ENCODE peak calls at places on chromosomes 7 and 10, in nine cellular contexts. One of them, this sample, is unnamed.

GRCh38 chr7:51295435-51296269 is 21.0 kb downstream of the COBL start:
- DNase-seq in foreskin fibroblast: no peak
- DNase-seq in prostate gland: peak
- DNase-seq in upper lobe of left lung: no peak
- DNase-seq in WERI-Rb-1: no peak
- DNase-seq in IMR-90: no peak
- DNase-seq in CD14-positive monocyte: no peak
- DNase-seq in neural progenitor cell: no peak
- DNase-seq in mammary epithelial cell: no peak
- DNase-seq in this sample: no peak

GRCh38 chr10:69669408-69669807 is 39.4 kb downstream of the FAM241B start:
- DNase-seq in IMR-90: no peak
- DNase-seq in neural progenitor cell: peak
- DNase-seq in upper lobe of left lung: no peak
- DNase-seq in foreskin fibroblast: no peak
- DNase-seq in WERI-Rb-1: peak
- DNase-seq in CD14-positive monocyte: no peak
- DNase-seq in prostate gland: no peak
- DNase-seq in mammary epithelial cell: no peak
- DNase-seq in this sample: no peak

GRCh38 chr7:40499718-40500117 is 364.9 kb downstream of the SUGCT start:
- DNase-seq in upper lobe of left lung: no peak
- DNase-seq in IMR-90: no peak
- DNase-seq in foreskin fibroblast: no peak
- DNase-seq in CD14-positive monocyte: no peak
- DNase-seq in WERI-Rb-1: no peak
- DNase-seq in prostate gland: no peak
- DNase-seq in neural progenitor cell: no peak
- DNase-seq in mammary epithelial cell: no peak
- DNase-seq in this sample: no peak

GRCh38 chr10:99938563-99938962 is 71.2 kb downstream of the DNMBP start:
- DNase-seq in IMR-90: peak
- DNase-seq in foreskin fibroblast: no peak
- DNase-seq in upper lobe of left lung: no peak
- DNase-seq in prostate gland: no peak
- DNase-seq in CD14-positive monocyte: no peak
- DNase-seq in WERI-Rb-1: no peak
- DNase-seq in neural progenitor cell: no peak
- DNase-seq in mammary epithelial cell: no peak
- DNase-seq in this sample: no peak

GRCh38 chr10:3525832-3526449 is 259.1 kb downstream of the KLF6 start:
- DNase-seq in prostate gland: no peak
- DNase-seq in foreskin fibroblast: peak
- DNase-seq in upper lobe of left lung: no peak
- DNase-seq in WERI-Rb-1: no peak
- DNase-seq in neural progenitor cell: no peak
- DNase-seq in IMR-90: peak
- DNase-seq in mammary epithelial cell: peak
- DNase-seq in CD14-positive monocyte: no peak
- DNase-seq in this sample: no peak

GRCh38 chr10:92241158-92241500 is 49.7 kb downstream of the CPEB3 start:
- DNase-seq in IMR-90: peak
- DNase-seq in CD14-positive monocyte: no peak
- DNase-seq in WERI-Rb-1: peak
- DNase-seq in foreskin fibroblast: no peak
- DNase-seq in mammary epithelial cell: peak
- DNase-seq in upper lobe of left lung: peak
- DNase-seq in neural progenitor cell: peak
- DNase-seq in prostate gland: no peak
- DNase-seq in this sample: peak

GRCh38 chr7:7228967-7229366 is 46.6 kb downstream of the C1GALT1 start:
- DNase-seq in IMR-90: no peak
- DNase-seq in neural progenitor cell: no peak
- DNase-seq in CD14-positive monocyte: no peak
- DNase-seq in prostate gland: no peak
- DNase-seq in foreskin fibroblast: no peak
- DNase-seq in mammary epithelial cell: no peak
- DNase-seq in upper lobe of left lung: no peak
- DNase-seq in WERI-Rb-1: no peak
- DNase-seq in this sample: no peak

GRCh38 chr7:24764972-24765744 is 7.9 kb upstream of the GSDME start:
- DNase-seq in mammary epithelial cell: no peak
- DNase-seq in neural progenitor cell: no peak
- DNase-seq in IMR-90: peak
- DNase-seq in CD14-positive monocyte: peak
- DNase-seq in foreskin fibroblast: peak
- DNase-seq in prostate gland: no peak
- DNase-seq in upper lobe of left lung: no peak
- DNase-seq in WERI-Rb-1: no peak
- DNase-seq in this sample: no peak

GRCh38 chr7:298739-299138 is 8.8 kb downstream of the FOXL3 start:
- DNase-seq in neural progenitor cell: no peak
- DNase-seq in foreskin fibroblast: no peak
- DNase-seq in mammary epithelial cell: no peak
- DNase-seq in IMR-90: no peak
- DNase-seq in upper lobe of left lung: peak
- DNase-seq in CD14-positive monocyte: peak
- DNase-seq in prostate gland: no peak
- DNase-seq in WERI-Rb-1: no peak
- DNase-seq in this sample: no peak

GRCh38 chr7:43112088-43112940 is at the start of gene HECW1:
- DNase-seq in IMR-90: no peak
- DNase-seq in prostate gland: no peak
- DNase-seq in foreskin fibroblast: no peak
- DNase-seq in mammary epithelial cell: no peak
- DNase-seq in upper lobe of left lung: no peak
- DNase-seq in neural progenitor cell: peak
- DNase-seq in WERI-Rb-1: peak
- DNase-seq in CD14-positive monocyte: no peak
- DNase-seq in this sample: peak

GRCh38 chr10:28985137-28985885 is 303.6 kb upstream of the LYZL1 start:
- DNase-seq in neural progenitor cell: no peak
- DNase-seq in upper lobe of left lung: no peak
- DNase-seq in prostate gland: no peak
- DNase-seq in foreskin fibroblast: no peak
- DNase-seq in CD14-positive monocyte: no peak
- DNase-seq in WERI-Rb-1: peak
- DNase-seq in IMR-90: no peak
- DNase-seq in mammary epithelial cell: no peak
- DNase-seq in this sample: no peak

GRCh38 chr10:8633909-8634308 is 579.4 kb downstream of the GATA3 start:
- DNase-seq in IMR-90: no peak
- DNase-seq in neural progenitor cell: no peak
- DNase-seq in upper lobe of left lung: no peak
- DNase-seq in prostate gland: no peak
- DNase-seq in CD14-positive monocyte: no peak
- DNase-seq in mammary epithelial cell: peak
- DNase-seq in WERI-Rb-1: no peak
- DNase-seq in foreskin fibroblast: no peak
- DNase-seq in this sample: no peak

GRCh38 chr10:30039988-30040387 is 19.4 kb downstream of the JCAD start:
- DNase-seq in WERI-Rb-1: no peak
- DNase-seq in neural progenitor cell: no peak
- DNase-seq in IMR-90: no peak
- DNase-seq in mammary epithelial cell: no peak
- DNase-seq in CD14-positive monocyte: no peak
- DNase-seq in prostate gland: no peak
- DNase-seq in foreskin fibroblast: no peak
- DNase-seq in upper lobe of left lung: no peak
- DNase-seq in this sample: no peak

GRCh38 chr7:20542594-20542993 is 72.9 kb upstream of the ABCB5 start:
- DNase-seq in foreskin fibroblast: no peak
- DNase-seq in CD14-positive monocyte: no peak
- DNase-seq in prostate gland: peak
- DNase-seq in upper lobe of left lung: peak
- DNase-seq in IMR-90: no peak
- DNase-seq in mammary epithelial cell: peak
- DNase-seq in WERI-Rb-1: no peak
- DNase-seq in neural progenitor cell: no peak
- DNase-seq in this sample: no peak

GRCh38 chr10:68406815-68407585 is at the start of gene RUFY2:
- DNase-seq in prostate gland: peak
- DNase-seq in mammary epithelial cell: peak
- DNase-seq in neural progenitor cell: peak
- DNase-seq in WERI-Rb-1: peak
- DNase-seq in foreskin fibroblast: peak
- DNase-seq in CD14-positive monocyte: peak
- DNase-seq in IMR-90: peak
- DNase-seq in upper lobe of left lung: peak
- DNase-seq in this sample: peak

GRCh38 chr7:50960621-50961310 is 178.1 kb upstream of the GRB10 start:
- DNase-seq in CD14-positive monocyte: no peak
- DNase-seq in mammary epithelial cell: no peak
- DNase-seq in prostate gland: no peak
- DNase-seq in neural progenitor cell: no peak
- DNase-seq in IMR-90: no peak
- DNase-seq in upper lobe of left lung: no peak
- DNase-seq in foreskin fibroblast: no peak
- DNase-seq in WERI-Rb-1: no peak
- DNase-seq in this sample: no peak

GRCh38 chr10:12566161-12567115 is 217.1 kb downstream of the CAMK1D start:
- DNase-seq in prostate gland: no peak
- DNase-seq in CD14-positive monocyte: no peak
- DNase-seq in neural progenitor cell: no peak
- DNase-seq in upper lobe of left lung: no peak
- DNase-seq in IMR-90: peak
- DNase-seq in foreskin fibroblast: peak
- DNase-seq in WERI-Rb-1: no peak
- DNase-seq in mammary epithelial cell: no peak
- DNase-seq in this sample: no peak

DNA sequence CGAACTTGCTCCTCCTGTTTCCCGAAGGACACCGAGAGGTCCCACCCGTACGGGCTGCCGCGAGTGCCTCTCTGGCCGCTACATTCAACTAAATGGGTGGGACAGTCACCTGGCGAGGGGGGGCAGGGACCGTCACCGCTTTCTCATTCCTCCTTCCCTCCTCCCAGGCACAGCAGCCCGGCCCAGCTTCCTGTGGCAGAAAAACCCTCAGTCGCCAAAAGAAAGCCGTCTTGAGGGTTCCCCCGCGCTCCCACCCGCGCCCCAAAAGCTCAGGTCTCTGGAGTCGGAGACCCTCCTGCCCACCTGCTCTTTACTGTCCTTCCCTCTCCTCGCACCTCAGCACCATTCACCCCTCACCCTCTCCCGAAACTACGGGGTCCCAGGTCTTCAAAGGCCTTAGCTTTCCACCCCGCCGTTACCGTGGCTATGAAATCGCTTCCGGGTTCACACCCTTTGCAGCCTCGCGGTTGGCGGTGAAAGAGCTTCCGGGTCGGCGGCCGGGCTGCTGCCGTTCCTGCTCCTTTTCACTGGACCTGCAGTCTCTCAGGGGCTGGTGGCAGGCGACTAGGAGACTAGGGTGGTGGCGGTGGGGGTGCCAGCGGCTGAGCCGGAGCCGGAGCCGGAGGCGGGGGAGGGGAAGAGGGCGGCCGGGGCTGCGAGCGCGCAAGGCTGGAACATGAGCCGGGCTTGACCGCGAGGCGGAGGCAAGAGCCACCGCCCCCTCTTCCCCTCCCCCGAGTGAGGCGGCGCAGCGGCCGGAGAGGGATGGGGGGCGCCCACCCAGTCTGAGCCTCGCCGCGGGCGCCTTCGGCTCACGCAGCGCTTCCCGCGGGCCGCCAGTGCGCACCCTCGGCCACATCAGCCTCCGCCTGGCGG is at the start of the genes ANKIB1 and KRIT1:
- DNase-seq in IMR-90: peak
- DNase-seq in WERI-Rb-1: peak
- DNase-seq in foreskin fibroblast: peak
- DNase-seq in neural progenitor cell: peak
- DNase-seq in prostate gland: peak
- DNase-seq in upper lobe of left lung: peak
- DNase-seq in CD14-positive monocyte: peak
- DNase-seq in mammary epithelial cell: peak
- DNase-seq in this sample: peak
- TF ChIP-seq CTCF in IMR-90: no peak
- TF ChIP-seq CTCF in WERI-Rb-1: peak
- TF ChIP-seq CTCF in foreskin fibroblast: no peak
- TF ChIP-seq CTCF in neural progenitor cell: peak
- TF ChIP-seq CTCF in prostate gland: no peak
- TF ChIP-seq CTCF in upper lobe of left lung: peak
- TF ChIP-seq CTCF in CD14-positive monocyte: peak
- TF ChIP-seq CTCF in mammary epithelial cell: peak
- TF ChIP-seq CTCF in this sample: peak

DNA sequence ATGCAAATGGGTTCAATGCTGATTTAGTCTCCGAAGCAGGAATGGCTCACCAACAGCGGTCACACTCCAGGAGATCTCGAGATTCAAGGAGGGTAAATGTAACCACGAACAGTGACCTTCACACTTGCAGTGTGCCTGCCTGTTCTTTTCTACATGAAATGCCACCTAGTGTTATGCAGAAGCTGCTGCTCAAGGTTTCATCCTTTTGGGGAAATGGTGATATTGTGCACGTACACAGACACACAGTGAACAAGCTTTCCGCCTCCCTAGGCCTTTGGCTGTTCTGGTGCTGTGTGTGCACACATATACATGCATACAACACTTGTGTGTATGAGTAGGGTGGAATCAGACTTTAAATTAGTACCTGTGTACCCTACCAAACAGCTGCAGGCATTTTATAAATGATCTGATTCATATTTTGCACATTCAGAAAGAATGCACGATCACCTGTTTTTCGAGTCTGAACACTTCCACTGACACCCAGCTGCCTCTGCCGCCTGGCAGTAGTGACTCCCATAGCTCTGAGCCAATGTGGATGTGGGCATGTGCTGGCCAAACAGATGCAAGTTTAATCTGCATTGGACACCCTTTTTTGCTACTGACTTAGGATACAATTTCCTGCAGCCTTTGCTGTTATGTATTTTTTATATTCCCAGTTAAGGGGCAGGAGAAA is 100.5 kb downstream of the TACC2 start:
- DNase-seq in upper lobe of left lung: no peak
- DNase-seq in prostate gland: peak
- DNase-seq in CD14-positive monocyte: no peak
- DNase-seq in WERI-Rb-1: no peak
- DNase-seq in neural progenitor cell: no peak
- DNase-seq in IMR-90: no peak
- DNase-seq in mammary epithelial cell: peak
- DNase-seq in foreskin fibroblast: no peak
- DNase-seq in this sample: no peak
- TF ChIP-seq CTCF in upper lobe of left lung: no peak
- TF ChIP-seq CTCF in prostate gland: no peak
- TF ChIP-seq CTCF in CD14-positive monocyte: no peak
- TF ChIP-seq CTCF in WERI-Rb-1: peak
- TF ChIP-seq CTCF in neural progenitor cell: no peak
- TF ChIP-seq CTCF in IMR-90: no peak
- TF ChIP-seq CTCF in mammary epithelial cell: peak
- TF ChIP-seq CTCF in foreskin fibroblast: no peak
- TF ChIP-seq CTCF in this sample: no peak

GRCh38 chr7:36207451-36208291 is 54.6 kb downstream of the EEPD1 start:
- DNase-seq in mammary epithelial cell: peak
- DNase-seq in upper lobe of left lung: peak
- DNase-seq in neural progenitor cell: no peak
- DNase-seq in CD14-positive monocyte: peak
- DNase-seq in foreskin fibroblast: no peak
- DNase-seq in prostate gland: no peak
- DNase-seq in WERI-Rb-1: no peak
- DNase-seq in IMR-90: peak
- DNase-seq in this sample: no peak
- TF ChIP-seq CTCF in mammary epithelial cell: no peak
- TF ChIP-seq CTCF in upper lobe of left lung: no peak
- TF ChIP-seq CTCF in neural progenitor cell: no peak
- TF ChIP-seq CTCF in CD14-positive monocyte: peak
- TF ChIP-seq CTCF in foreskin fibroblast: no peak
- TF ChIP-seq CTCF in prostate gland: no peak
- TF ChIP-seq CTCF in WERI-Rb-1: no peak
- TF ChIP-seq CTCF in IMR-90: peak
- TF ChIP-seq CTCF in this sample: no peak

GRCh38 chr10:27100800-27101347 is 580 bp upstream of the ANKRD26 start:
- DNase-seq in WERI-Rb-1: no peak
- DNase-seq in upper lobe of left lung: no peak
- DNase-seq in CD14-positive monocyte: no peak
- DNase-seq in prostate gland: no peak
- DNase-seq in mammary epithelial cell: no peak
- DNase-seq in foreskin fibroblast: no peak
- DNase-seq in IMR-90: no peak
- DNase-seq in neural progenitor cell: peak
- DNase-seq in this sample: no peak
- TF ChIP-seq CTCF in WERI-Rb-1: no peak
- TF ChIP-seq CTCF in upper lobe of left lung: no peak
- TF ChIP-seq CTCF in CD14-positive monocyte: no peak
- TF ChIP-seq CTCF in prostate gland: no peak
- TF ChIP-seq CTCF in mammary epithelial cell: no peak
- TF ChIP-seq CTCF in foreskin fibroblast: no peak
- TF ChIP-seq CTCF in IMR-90: no peak
- TF ChIP-seq CTCF in neural progenitor cell: no peak
- TF ChIP-seq CTCF in this sample: no peak

This sample was measured in nephron progenitor cell.